ENCODE peak calls at places on chromosomes 13 and 19, in five cellular contexts. One of them, this sample, is unnamed.

GRCh38 chr13:22648325-22648758 is 532.4 kb upstream of the SGCG start:
- DNase-seq in islet precursor cell: peak
- DNase-seq in GM23248: no peak
- DNase-seq in fibroblast of the conjunctiva: no peak
- DNase-seq in uterus: no peak
- DNase-seq in this sample: no peak

GRCh38 chr19:33332248-33332647 is 29.9 kb upstream of the CEBPA start:
- DNase-seq in islet precursor cell: no peak
- DNase-seq in GM23248: no peak
- DNase-seq in fibroblast of the conjunctiva: no peak
- DNase-seq in uterus: no peak
- DNase-seq in this sample: no peak

GRCh38 chr19:33108161-33108560 is 23.8 kb upstream of the WDR88 start:
- DNase-seq in islet precursor cell: no peak
- DNase-seq in GM23248: no peak
- DNase-seq in fibroblast of the conjunctiva: no peak
- DNase-seq in uterus: no peak
- DNase-seq in this sample: no peak

GRCh38 chr13:110398564-110399507 is 91.8 kb downstream of the COL4A2 start:
- DNase-seq in islet precursor cell: no peak
- DNase-seq in GM23248: peak
- DNase-seq in fibroblast of the conjunctiva: peak
- DNase-seq in uterus: no peak
- DNase-seq in this sample: no peak

GRCh38 chr19:48780684-48781391 is 25.5 kb downstream of the FGF21 start:
- DNase-seq in islet precursor cell: no peak
- DNase-seq in GM23248: peak
- DNase-seq in fibroblast of the conjunctiva: no peak
- DNase-seq in uterus: peak
- DNase-seq in this sample: no peak

GRCh38 chr19:17687857-17688784 is at the start of gene UNC13A:
- DNase-seq in islet precursor cell: peak
- DNase-seq in GM23248: peak
- DNase-seq in fibroblast of the conjunctiva: no peak
- DNase-seq in uterus: no peak
- DNase-seq in this sample: peak

GRCh38 chr13:30759748-30760147 is 24.4 kb downstream of the ALOX5AP start:
- DNase-seq in islet precursor cell: no peak
- DNase-seq in GM23248: peak
- DNase-seq in fibroblast of the conjunctiva: no peak
- DNase-seq in uterus: no peak
- DNase-seq in this sample: no peak

GRCh38 chr13:73857106-73857505 is 277.1 kb downstream of the KLF12 start:
- DNase-seq in islet precursor cell: no peak
- DNase-seq in GM23248: no peak
- DNase-seq in fibroblast of the conjunctiva: no peak
- DNase-seq in uterus: no peak
- DNase-seq in this sample: no peak

GRCh38 chr19:3270908-3271307 is 46.4 kb downstream of the CELF5 start:
- DNase-seq in islet precursor cell: no peak
- DNase-seq in GM23248: peak
- DNase-seq in fibroblast of the conjunctiva: no peak
- DNase-seq in uterus: no peak
- DNase-seq in this sample: no peak

GRCh38 chr13:113647351-113648217 is 10.4 kb downstream of the ATP4B start:
- DNase-seq in islet precursor cell: peak
- DNase-seq in GM23248: peak
- DNase-seq in fibroblast of the conjunctiva: peak
- DNase-seq in uterus: peak
- DNase-seq in this sample: peak

GRCh38 chr19:35436477-35437141 is 11.4 kb upstream of the FFAR2 start:
- DNase-seq in islet precursor cell: no peak
- DNase-seq in GM23248: peak
- DNase-seq in fibroblast of the conjunctiva: peak
- DNase-seq in uterus: peak
- DNase-seq in this sample: no peak